ENCODE peak calls at places on chromosomes 6 and 20, in six cellular contexts. X, K, D, O, E and Q are unnamed samples.

GRCh38 chr20:58038123-58038654 is 190.3 kb downstream of the ANKRD60 start:
- DNase-seq in O (no peak), X (no peak), E (no peak), D (no peak), K (no peak), Q (no peak)

GRCh38 chr6:168116975-168117899 is 38.2 kb upstream of the FRMD1 start:
- DNase-seq in X (no peak), K (no peak), D (peak; percentile 61), O (no peak), E (no peak), Q (no peak)

GRCh38 chr6:123189805-123190204 is 193.8 kb downstream of the CLVS2 start:
- DNase-seq in X (no peak), D (no peak), K (no peak), E (no peak), O (no peak), Q (no peak)

GRCh38 chr20:49990310-49990720 is 7.5 kb downstream of the SNAI1 start:
- DNase-seq in D (no peak), O (no peak), E (no peak), K (no peak), X (peak; percentile 85), Q (no peak)

GRCh38 chr20:37389844-37390275 is 43.9 kb downstream of the SRC start:
- DNase-seq in O (no peak), E (no peak), X (no peak), K (peak; percentile 9), D (peak; percentile 28), Q (no peak)

GRCh38 chr6:12593720-12594540 is 122.6 kb upstream of the PHACTR1 start:
- DNase-seq in D (no peak), X (no peak), O (no peak), E (no peak), K (no peak), Q (no peak)

GRCh38 chr6:68778356-68779020 is 143.4 kb downstream of the ADGRB3 start:
- DNase-seq in E (no peak), D (peak; percentile 68), O (peak; percentile 67), K (no peak), X (peak; percentile 3), Q (peak; percentile 24)

GRCh38 chr6:10419749-10420545 is 5.1 kb upstream of the TFAP2A start:
- DNase-seq in D (no peak), E (no peak), O (no peak), X (no peak), K (no peak), Q (no peak)

GRCh38 chr20:25191689-25192088 is 3.8 kb upstream of the ENTPD6 start:
- DNase-seq in D (no peak), E (no peak), X (no peak), K (no peak), O (no peak), Q (no peak)

GRCh38 chr20:21373436-21373835 is 23.9 kb downstream of the NKX2-4 start:
- DNase-seq in O (no peak), E (no peak), K (no peak), X (no peak), D (no peak), Q (no peak)

GRCh38 chr6:131001113-131001776 is 61.8 kb downstream of the EPB41L2 start:
- DNase-seq in E (no peak), D (no peak), K (no peak), X (no peak), O (no peak), Q (no peak)

GRCh38 chr20:35121186-35121585 is 25.9 kb downstream of the EDEM2 start:
- DNase-seq in D (no peak), O (no peak), X (no peak), E (no peak), K (no peak), Q (no peak)

GRCh38 chr6:52566853-52567279 is 10.0 kb downstream of the TRAM2 start:
- DNase-seq in O (no peak), X (no peak), K (peak; percentile 55), D (no peak), E (no peak), Q (no peak)

GRCh38 chr20:12570371-12570770 is 438.4 kb upstream of the SPTLC3 start:
- DNase-seq in E (no peak), K (no peak), D (no peak), X (peak; percentile 22), O (peak; percentile 29), Q (no peak)

GRCh38 chr20:33663161-33664084 is 1.3 kb downstream of the C20orf144 start:
- DNase-seq in O (peak; percentile 92), X (peak; percentile 85), D (peak; percentile 94), E (peak; percentile 57), K (peak; percentile 92), Q (no peak)

GRCh38 chr6:36033935-36034334 is 6.3 kb downstream of the MAPK14 start:
- DNase-seq in D (no peak), O (peak; percentile 1), E (no peak), K (no peak), X (no peak), Q (no peak)

GRCh38 chr6:108468346-108468745 is 92.4 kb upstream of the FOXO3 start:
- DNase-seq in O (no peak), X (no peak), K (no peak), E (no peak), D (no peak), Q (no peak)

GRCh38 chr20:40160151-40160550 is 528.9 kb downstream of the MAFB start:
- DNase-seq in X (peak; percentile 30), K (peak; percentile 64), D (no peak), E (no peak), O (peak; percentile 50), Q (peak; percentile 22)

GRCh38 chr6:72616406-72617015 is 5.4 kb upstream of the KCNQ5 start:
- DNase-seq in D (no peak), K (no peak), X (no peak), E (no peak), O (peak; percentile 8), Q (no peak)

GRCh38 chr20:58666702-58667101 is 15.6 kb downstream of the STX16 start:
- DNase-seq in X (no peak), K (no peak), D (no peak), E (no peak), O (no peak), Q (no peak)

GRCh38 chr20:60046436-60046835 is 88.2 kb downstream of the CDH26 start:
- DNase-seq in X (no peak), D (no peak), O (no peak), E (no peak), K (no peak), Q (no peak)

GRCh38 chr20:16666272-16666671 is 63.6 kb upstream of the SNRPB2 start:
- DNase-seq in K (no peak), O (no peak), X (no peak), D (no peak), E (no peak), Q (no peak)

GRCh38 chr20:8756410-8756809 is 312.5 kb upstream of the PLCB4 start:
- DNase-seq in O (no peak), K (no peak), E (no peak), D (no peak), X (peak; percentile 94), Q (no peak)